ENCODE peak calls at places on chromosomes 16 and 17, in five cellular contexts. Y, G, C, X and H are unnamed samples. For H3K27me3, the result is how much of the 10 kb centered on the place peaks cover.

GRCh38 chr17:14359251-14359939 is 58.5 kb downstream of the HS3ST3B1 start:
- DNase-seq in Y (peak), G (no peak), C (no peak), X (no peak), H (no peak)

GRCh38 chr16:55779391-55780094 is 53.4 kb downstream of the CES1 start:
- DNase-seq in X (no peak), G (no peak), C (no peak), Y (peak), H (no peak)

GRCh38 chr17:30913955-30914354 is 7.8 kb upstream of the ADAP2 start:
- DNase-seq in X (no peak), Y (no peak), G (no peak), C (no peak), H (no peak)

GRCh38 chr16:82699711-82700495 is 73.1 kb downstream of the CDH13 start:
- DNase-seq in C (no peak), G (peak), Y (no peak), X (no peak), H (no peak)

GRCh38 chr17:66602659-66603363 is 232.1 kb upstream of the CACNG5 start:
- DNase-seq in X (no peak), Y (peak), G (peak), C (no peak), H (no peak)

GRCh38 chr16:80265624-80266306 is 275.0 kb upstream of the DYNLRB2 start:
- DNase-seq in Y (no peak), C (no peak), X (no peak), G (no peak), H (no peak)

GRCh38 chr17:73013299-73013698 is 79.2 kb downstream of the SLC39A11 start:
- DNase-seq in Y (no peak), C (no peak), X (no peak), G (no peak), H (peak)

GRCh38 chr16:30032083-30032819 is 1.2 kb upstream of the TLCD3B start:
- DNase-seq in X (no peak), G (peak), C (peak), Y (peak), H (peak)

GRCh38 chr17:49707246-49707607 is 537 bp downstream of the SLC35B1 start:
- DNase-seq in Y (peak), X (no peak), G (no peak), C (no peak), H (no peak)

GRCh38 chr16:19696312-19696711 is 21.7 kb downstream of the KNOP1 start:
- DNase-seq in C (peak), X (peak), G (peak), Y (no peak), H (peak)

GRCh38 chr16:88074041-88074440 is 122.8 kb downstream of the BANP start:
- DNase-seq in X (peak), G (no peak), C (no peak), Y (no peak), H (no peak)

GRCh38 chr17:50078430-50078829 is 16.7 kb upstream of the PDK2 start:
- DNase-seq in G (no peak), X (no peak), Y (no peak), C (no peak), H (no peak)

GRCh38 chr17:6696906-6697305 is 16.3 kb downstream of the SLC13A5 start:
- DNase-seq in G (no peak), C (no peak), Y (peak), X (no peak), H (no peak)

GRCh38 chr16:81560979-81561657 is 116.5 kb downstream of the CMIP start:
- DNase-seq in C (no peak), X (peak), G (peak), Y (no peak), H (no peak)

GRCh38 chr16:82059161-82059982 is 24.3 kb downstream of the HSD17B2 start:
- DNase-seq in Y (no peak), G (no peak), C (no peak), X (no peak), H (no peak)

GRCh38 chr17:72030067-72030899 is 90.5 kb upstream of the SOX9 start:
- DNase-seq in C (peak), Y (peak), G (peak), X (peak), H (no peak)

GRCh38 chr17:52159810-52160578 is 1.5 kb upstream of the CA10 start:
- DNase-seq in G (no peak), Y (no peak), C (no peak), X (no peak), H (no peak)

GRCh38 chr17:47906443-47906842 is 10.4 kb downstream of the SP2 start:
- DNase-seq in G (no peak), Y (no peak), C (no peak), X (no peak), H (no peak)

GRCh38 chr16:77899416-77899815 is 111.1 kb downstream of the VAT1L start:
- DNase-seq in Y (no peak), C (no peak), X (no peak), G (no peak), H (no peak)

GRCh38 chr16:54932737-54933254 is 2.1 kb downstream of the IRX5 start:
- DNase-seq in C (no peak), Y (peak), X (peak), G (no peak), H (no peak)

GRCh38 chr16:79071424-79071823 is 529.1 kb downstream of the MAF start:
- DNase-seq in X (no peak), G (no peak), Y (no peak), C (no peak), H (no peak)

GRCh38 chr17:79740413-79740812 is 9.7 kb downstream of the ENPP7 start:
- DNase-seq in C (no peak), X (no peak), Y (no peak), G (no peak), H (no peak)

DNA sequence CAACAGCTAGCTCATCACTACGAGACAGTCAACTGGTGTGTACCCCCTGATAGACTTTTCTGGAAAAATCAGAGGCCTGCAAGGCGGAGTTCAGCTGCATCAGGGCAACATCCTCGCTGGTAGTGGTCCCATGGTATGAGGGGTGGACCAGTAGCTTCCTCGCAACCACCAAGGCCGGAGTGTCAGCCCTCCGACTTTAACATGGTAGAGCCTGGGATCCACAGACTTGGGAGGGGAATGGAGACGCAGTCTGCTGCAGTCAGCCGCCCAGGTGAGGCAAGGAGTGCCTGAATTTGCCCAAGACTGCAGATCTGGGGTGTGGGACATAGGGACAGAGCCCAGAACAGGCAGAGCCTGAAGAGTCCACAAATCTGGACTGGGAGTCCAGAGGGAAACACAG is 13.4 kb downstream of the ZG16B start:
- DNase-seq in Y (peak), X (no peak), G (no peak), C (no peak), H (no peak)
- H3K27me3 ChIP-seq in Y (under half), X (under half), G (under half), C (under half), H (under half)

DNA sequence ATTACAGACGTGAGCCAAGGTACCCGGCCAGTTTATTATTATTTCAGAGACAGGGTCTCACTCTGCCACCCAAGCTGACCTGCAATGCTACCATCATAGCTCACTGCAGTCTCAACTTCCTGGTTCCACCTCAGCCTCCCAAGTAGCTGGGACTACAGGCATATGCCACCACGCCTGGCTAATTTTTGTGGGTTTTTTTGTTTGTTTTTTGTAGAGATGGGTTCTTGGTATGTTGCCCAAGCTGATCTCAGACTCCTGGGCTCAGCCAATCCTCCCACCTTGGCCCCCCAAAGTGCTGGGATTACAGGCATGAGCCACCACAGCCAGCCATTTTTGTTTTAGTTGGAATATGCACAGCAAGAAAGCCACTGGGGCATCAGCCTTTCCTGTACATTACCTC is 115.7 kb downstream of the MRM1 start:
- DNase-seq in Y (no peak), C (no peak), X (no peak), G (no peak), H (no peak)
- H3K27me3 ChIP-seq in Y (under half), C (under half), X (under half), G (under half), H (under half)

GRCh38 chr16:20866792-20867191 is 33.4 kb downstream of the DCUN1D3 start:
- DNase-seq in Y (no peak), C (no peak), G (peak), X (no peak), H (no peak)
- H3K27me3 ChIP-seq in Y (under half), C (under half), G (under half), X (under half), H (under half)

GRCh38 chr16:67730326-67730725 is 11.2 kb upstream of the GFOD2 start:
- DNase-seq in G (no peak), X (no peak), Y (no peak), C (no peak), H (no peak)

GRCh38 chr16:67736858-67737257 is 17.7 kb upstream of the GFOD2 start:
- DNase-seq in C (peak), G (no peak), Y (no peak), X (no peak), H (no peak)

GRCh38 chr16:67731071-67731810 is 12.1 kb upstream of the GFOD2 start:
- DNase-seq in X (no peak), Y (no peak), C (no peak), G (no peak), H (no peak)

GRCh38 chr16:67733734-67734470 is 14.8 kb upstream of the GFOD2 start:
- DNase-seq in C (no peak), Y (no peak), X (peak), G (no peak), H (no peak)

GRCh38 chr16:67734731-67735201 is 15.7 kb upstream of the GFOD2 start:
- DNase-seq in X (no peak), G (no peak), C (no peak), Y (no peak), H (no peak)
- H3K27me3 ChIP-seq in X (under half), G (under half), C (under half), Y (under half), H (under half)

DNA sequence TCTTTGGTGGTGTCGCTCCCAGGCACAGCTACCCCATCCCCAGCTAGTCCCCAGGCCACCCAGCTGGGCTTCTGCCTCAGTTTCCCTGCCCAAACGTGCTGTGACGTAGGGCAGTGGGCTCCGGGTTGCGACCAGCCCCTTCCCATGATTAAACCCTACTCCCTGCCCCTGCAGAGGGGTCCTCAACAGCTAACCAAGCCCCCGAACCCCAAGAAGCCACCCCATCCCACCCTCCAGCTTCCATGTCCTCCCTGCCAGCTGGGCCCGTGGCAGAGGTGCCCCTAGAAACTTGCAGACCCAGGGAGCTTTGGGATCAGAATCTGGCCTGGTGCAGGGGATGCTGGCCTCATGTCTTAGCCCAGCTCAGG is 879 bp upstream of the NTN3 start:
- DNase-seq in G (no peak), C (no peak), X (no peak), Y (no peak), H (no peak)
- H3K27me3 ChIP-seq in G (under half), C (under half), X (half or more), Y (under half), H (under half)

DNA sequence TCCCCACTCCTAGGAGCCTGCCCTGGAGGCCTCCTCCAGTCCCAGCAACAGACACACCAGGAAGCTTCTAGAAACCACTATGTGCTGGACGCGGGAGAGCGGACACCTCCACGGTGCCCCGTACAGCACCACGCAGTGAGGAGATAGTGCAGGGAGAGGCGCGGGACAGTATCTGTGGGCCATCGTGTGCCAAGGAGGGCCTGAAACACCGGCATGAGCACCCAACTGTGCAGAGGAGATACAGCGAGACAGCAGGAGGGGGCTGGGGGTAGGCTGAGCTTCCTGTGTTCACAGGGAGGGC is 57.7 kb downstream of the ZNF778 start:
- DNase-seq in Y (no peak), G (no peak), X (no peak), C (no peak), H (no peak)
- H3K27me3 ChIP-seq in Y (under half), G (under half), X (under half), C (under half), H (under half)

GRCh38 chr16:86590501-86591144 is 12.3 kb downstream of the FOXL1 start:
- DNase-seq in X (no peak), C (no peak), G (peak), Y (no peak), H (no peak)
- H3K27me3 ChIP-seq in X (under half), C (under half), G (under half), Y (half or more), H (under half)